ENCODE peak calls at places on chromosomes 5 and 9, in five cellular contexts. P is SK-MEL-5; Z is A172; N is effector memory CD8-positive, alpha-beta T cell; Q is central memory CD4-positive, alpha-beta T cell. L is an unnamed sample.

GRCh38 chr5:31962321-31962720 is 211.8 kb downstream of the GOLPH3 start:
- DNase-seq in P (no peak), Z (no peak), N (no peak), Q (no peak), L (peak; percentile 77)

GRCh38 chr9:13805566-13805965 is 508.4 kb downstream of the NFIB start:
- DNase-seq in P (no peak), Z (no peak), N (no peak), Q (no peak), L (no peak)

GRCh38 chr5:37838933-37839341 is 904 bp downstream of the GDNF start:
- DNase-seq in P (no peak), Z (no peak), N (no peak), Q (no peak), L (no peak)

GRCh38 chr9:81074261-81074660 is 615.1 kb downstream of the TLE1 start:
- DNase-seq in P (no peak), Z (no peak), N (no peak), Q (no peak), L (no peak)

GRCh38 chr9:8613346-8613825 is 813.8 kb upstream of the DMAC1 start:
- DNase-seq in P (no peak), Z (no peak), N (no peak), Q (no peak), L (no peak)

GRCh38 chr5:17816947-17817346 is 182.7 kb downstream of the TAF11L14 start:
- DNase-seq in P (no peak), Z (no peak), N (no peak), Q (no peak), L (no peak)

GRCh38 chr5:149438711-149439132 is 59.6 kb upstream of the IL17B start:
- DNase-seq in P (no peak), Z (no peak), N (no peak), Q (no peak), L (no peak)

GRCh38 chr5:140104100-140104499 is 9.8 kb upstream of the PURA start:
- DNase-seq in P (no peak), Z (no peak), N (no peak), Q (no peak), L (no peak)

GRCh38 chr9:35649431-35650340 is 1.0 kb downstream of the SIT1 start:
- DNase-seq in P (no peak), Z (no peak), N (no peak), Q (peak; percentile 51), L (no peak)

GRCh38 chr5:126477681-126478117 is 54.5 kb downstream of the GRAMD2B start:
- DNase-seq in P (no peak), Z (peak; percentile 26), N (no peak), Q (no peak), L (no peak)

GRCh38 chr5:131163315-131164119 is 1.5 kb downstream of the HINT1 start:
- DNase-seq in P (peak; percentile 22), Z (peak; percentile 37), N (no peak), Q (peak; percentile 6), L (no peak)

GRCh38 chr5:149605998-149606721 is 24.9 kb downstream of the ARHGEF37 start:
- DNase-seq in P (no peak), Z (peak; percentile 97), N (no peak), Q (no peak), L (no peak)

GRCh38 chr5:155655569-155655968 is 642.0 kb downstream of the KIF4B start:
- DNase-seq in P (no peak), Z (no peak), N (no peak), Q (no peak), L (no peak)

GRCh38 chr5:112154940-112155686 is 264.0 kb downstream of the EPB41L4A start:
- DNase-seq in P (no peak), Z (peak; percentile 36), N (no peak), Q (no peak), L (no peak)

GRCh38 chr5:43179836-43180235 is 12.2 kb upstream of the NIM1K start:
- DNase-seq in P (no peak), Z (no peak), N (no peak), Q (no peak), L (no peak)

GRCh38 chr5:168288349-168289245 is 2.8 kb upstream of the WWC1 start:
- DNase-seq in P (no peak), Z (peak; percentile 77), N (no peak), Q (no peak), L (no peak)

GRCh38 chr9:111524731-111525055 is 286 bp upstream of the ZNF483 start:
- DNase-seq in P (no peak), Z (no peak), N (no peak), Q (no peak), L (no peak)

GRCh38 chr9:123339666-123340414 is 16.2 kb upstream of the CRB2 start:
- DNase-seq in P (peak; percentile 87), Z (peak; percentile 90), N (peak; percentile 24), Q (no peak), L (no peak)

GRCh38 chr5:36301858-36302603 is at the start of gene RANBP3L:
- DNase-seq in P (peak; percentile 61), Z (peak; percentile 32), N (no peak), Q (no peak), L (no peak)

GRCh38 chr9:33946779-33947535 is 101.7 kb downstream of the UBAP2 start:
- DNase-seq in P (no peak), Z (peak; percentile 93), N (no peak), Q (no peak), L (no peak)

GRCh38 chr9:117744856-117745389 is 40.7 kb downstream of the TLR4 start:
- DNase-seq in P (no peak), Z (no peak), N (no peak), Q (no peak), L (no peak)

GRCh38 chr9:27602107-27602836 is 29.0 kb upstream of the C9orf72 start:
- DNase-seq in P (no peak), Z (no peak), N (no peak), Q (no peak), L (no peak)

GRCh38 chr9:104982543-104982942 is 54.6 kb upstream of the ABCA1 start:
- DNase-seq in P (no peak), Z (no peak), N (no peak), Q (no peak), L (no peak)

GRCh38 chr9:6938447-6938846 is 180.7 kb downstream of the KDM4C start:
- DNase-seq in P (peak; percentile 79), Z (peak; percentile 75), N (no peak), Q (no peak), L (no peak)

GRCh38 chr9:121599186-121599871 is 52.1 kb upstream of the DAB2IP start:
- DNase-seq in P (peak; percentile 33), Z (no peak), N (no peak), Q (no peak), L (peak; percentile 88)

GRCh38 chr5:150131461-150131860 is 24.2 kb downstream of the PDGFRB start:
- DNase-seq in P (no peak), Z (no peak), N (no peak), Q (no peak), L (no peak)